ENCODE peak calls at places on chromosomes 13 and 19, in six cellular contexts. E is NCI-H1048; M is natural killer cell; Q is activated CD4-positive, alpha-beta memory T cell treated with anti-CD3 and anti-CD28 coated beads for 36 hours; F is HFFc6; C is stimulated activated CD4-positive, alpha-beta T cell treated with anti-CD3 and anti-CD28 coated beads, Interleukin-15, amount 100 ng/mL, for 1 hour. Z is an unnamed sample.

GRCh38 chr13:73259061-73259908 is 200.5 kb downstream of the KLF5 start:
- DNase-seq in C (no peak), M (no peak), Q (no peak), F (no peak), E (no peak), Z (no peak)

GRCh38 chr19:35792312-35792711 is 16.9 kb downstream of the ARHGAP33 start:
- DNase-seq in M (no peak), Q (no peak), F (no peak), C (no peak), E (no peak), Z (no peak)

GRCh38 chr19:18932216-18932841 is 8.7 kb downstream of the HOMER3 start:
- DNase-seq in M (peak), C (peak), E (peak), Q (peak), F (no peak), Z (peak)

GRCh38 chr13:106756446-106756845 is 188.5 kb upstream of the ARGLU1 start:
- DNase-seq in F (no peak), C (no peak), M (no peak), Q (no peak), E (no peak), Z (no peak)

GRCh38 chr19:2540646-2541454 is 64.9 kb downstream of the GADD45B start:
- DNase-seq in M (no peak), E (peak), C (no peak), F (peak), Q (no peak), Z (no peak)

GRCh38 chr13:101401196-101401595 is 15.1 kb downstream of the NALCN start:
- DNase-seq in C (no peak), E (no peak), F (peak), Q (no peak), M (no peak), Z (no peak)

GRCh38 chr19:31378404-31378803 is 29.2 kb upstream of the TSHZ3 start:
- DNase-seq in F (peak), Q (no peak), E (no peak), C (no peak), M (no peak), Z (no peak)

GRCh38 chr19:13692096-13692495 is 72.2 kb upstream of the MRI1 start:
- DNase-seq in F (peak), M (no peak), Q (no peak), E (no peak), C (no peak), Z (no peak)

GRCh38 chr13:48819889-48820288 is 155.8 kb upstream of the FNDC3A start:
- DNase-seq in M (no peak), C (no peak), E (no peak), Q (no peak), F (no peak), Z (no peak)

GRCh38 chr19:55272142-55272541 is 7.8 kb downstream of the HSPBP1 start:
- DNase-seq in C (no peak), M (no peak), F (no peak), E (no peak), Q (no peak), Z (no peak)

GRCh38 chr19:43775299-43775890 is 5.4 kb downstream of the KCNN4 start:
- DNase-seq in Q (no peak), E (no peak), M (no peak), C (no peak), F (no peak), Z (no peak)

GRCh38 chr13:100039740-100040139 is 49.2 kb upstream of the PCCA start:
- DNase-seq in M (no peak), E (no peak), F (peak), C (no peak), Q (no peak), Z (no peak)

GRCh38 chr19:8615813-8616596 is 5.5 kb upstream of the ADAMTS10 start:
- DNase-seq in C (peak), F (peak), E (no peak), Q (peak), M (peak), Z (peak)

GRCh38 chr19:14528419-14529253 is 758 bp upstream of the TECR start:
- DNase-seq in M (no peak), C (no peak), E (no peak), F (no peak), Q (no peak), Z (no peak)

GRCh38 chr13:103157434-103158145 is 91.4 kb upstream of the SLC10A2 start:
- DNase-seq in F (no peak), M (no peak), C (no peak), Q (no peak), E (no peak), Z (no peak)

GRCh38 chr19:19111138-19111835 is 27.0 kb downstream of the TMEM161A start:
- DNase-seq in M (no peak), C (no peak), Q (no peak), F (no peak), E (no peak), Z (no peak)

GRCh38 chr19:34308381-34309367 is 54.3 kb downstream of the GARRE1 start:
- DNase-seq in M (peak), C (no peak), E (no peak), Q (peak), F (no peak), Z (peak)

GRCh38 chr13:20702945-20703784 is at the start of gene IL17D:
- DNase-seq in F (no peak), M (peak), E (no peak), Q (peak), C (peak), Z (peak)

GRCh38 chr19:54190942-54191670 is at the start of gene TSEN34:
- DNase-seq in E (peak), Q (peak), M (peak), F (peak), C (peak), Z (peak)

GRCh38 chr13:111248822-111249221 is 71.6 kb upstream of the TEX29 start:
- DNase-seq in E (no peak), M (no peak), Q (no peak), F (no peak), C (no peak), Z (no peak)

GRCh38 chr13:45361596-45362206 is 20.7 kb upstream of the TPT1 start:
- DNase-seq in M (no peak), C (no peak), F (peak), Q (no peak), E (no peak), Z (no peak)

GRCh38 chr13:75635621-75636338 is at the start of gene LMO7:
- DNase-seq in C (peak), F (peak), M (peak), Q (peak), E (peak), Z (peak)

GRCh38 chr13:109586509-109587346 is 199.7 kb downstream of the IRS2 start:
- DNase-seq in C (no peak), M (no peak), Q (no peak), F (no peak), E (no peak), Z (no peak)

GRCh38 chr13:114222461-114222968 is 12.2 kb upstream of the CDC16 start:
- DNase-seq in F (no peak), Q (no peak), M (no peak), C (no peak), E (no peak), Z (no peak)

GRCh38 chr19:30564551-30565011 is 192.4 kb downstream of the ZNF536 start:
- DNase-seq in Q (no peak), F (no peak), C (no peak), E (no peak), M (no peak), Z (no peak)

GRCh38 chr19:47507031-47507430 is 7.8 kb downstream of the NAPA start:
- DNase-seq in C (no peak), E (no peak), M (no peak), Q (no peak), F (no peak), Z (no peak)

GRCh38 chr13:105312906-105313305 is 1222.6 kb downstream of the EFNB2 start:
- DNase-seq in F (no peak), C (no peak), M (no peak), Q (no peak), E (no peak), Z (no peak)

GRCh38 chr13:32323912-32324311 is 8.6 kb downstream of the BRCA2 start:
- DNase-seq in M (no peak), Q (no peak), E (no peak), F (peak), C (no peak), Z (no peak)

GRCh38 chr13:94178625-94179244 is 300.7 kb downstream of the DCT start:
- DNase-seq in M (no peak), F (no peak), E (no peak), C (no peak), Q (no peak), Z (no peak)

GRCh38 chr13:99702687-99703319 is 201.5 kb downstream of the TM9SF2 start:
- DNase-seq in F (no peak), M (no peak), C (no peak), Q (no peak), E (no peak), Z (no peak)

GRCh38 chr19:14442904-14443631 is 10.0 kb downstream of the PKN1 start:
- DNase-seq in Q (no peak), E (no peak), M (no peak), C (no peak), F (no peak), Z (no peak)

GRCh38 chr13:45542878-45543277 is 72.7 kb downstream of the ERICH6B start:
- DNase-seq in F (no peak), E (no peak), M (no peak), C (no peak), Q (no peak), Z (no peak)

GRCh38 chr19:19460258-19460731 is 54.8 kb downstream of the GATAD2A start:
- DNase-seq in C (no peak), F (no peak), M (peak), E (no peak), Q (peak), Z (peak)

GRCh38 chr19:35592226-35592625 is 6.3 kb downstream of the PMIS2 start:
- DNase-seq in C (no peak), E (no peak), F (no peak), M (no peak), Q (peak), Z (peak)

GRCh38 chr19:53388904-53389303 is 6.0 kb upstream of the ZNF765 start:
- DNase-seq in C (no peak), M (no peak), Q (no peak), F (no peak), E (no peak), Z (no peak)

GRCh38 chr13:39129253-39129652 is 91.0 kb downstream of the NHLRC3 start:
- DNase-seq in C (no peak), M (no peak), E (no peak), Q (no peak), F (no peak), Z (no peak)